ENCODE peak calls at places on chromosomes 3 and 15, in six cellular contexts. Y, T, G, O, W and B are unnamed samples.

GRCh38 chr3:100042577-100042981 is 71.7 kb downstream of the FILIP1L start:
- ATAC-seq in Y (no peak), T (no peak), G (no peak), O (peak; percentile 1), W (no peak), B (no peak)

GRCh38 chr3:139448104-139448503 is 28.2 kb downstream of the RBP2 start:
- ATAC-seq in Y (no peak), T (no peak), G (no peak), O (no peak), W (no peak), B (no peak)

GRCh38 chr3:197195326-197195725 is 103.1 kb downstream of the DLG1 start:
- ATAC-seq in Y (no peak), T (no peak), G (no peak), O (no peak), W (no peak), B (no peak)

GRCh38 chr3:172074027-172074426 is 34.6 kb downstream of the FNDC3B start:
- ATAC-seq in Y (no peak), T (no peak), G (peak; percentile 10), O (no peak), W (no peak), B (no peak)

GRCh38 chr3:69091389-69092029 is 6.8 kb downstream of the ARL6IP5 start:
- ATAC-seq in Y (no peak), T (no peak), G (no peak), O (no peak), W (no peak), B (no peak)

GRCh38 chr3:12193485-12194165 is 34.9 kb upstream of the TIMP4 start:
- ATAC-seq in Y (no peak), T (peak; percentile 81), G (no peak), O (peak; percentile 94), W (peak; percentile 50), B (peak; percentile 56)

GRCh38 chr3:73437828-73438227 is 186.9 kb downstream of the PDZRN3 start:
- ATAC-seq in Y (no peak), T (no peak), G (no peak), O (no peak), W (no peak), B (peak; percentile 32)

GRCh38 chr3:197809356-197810020 is 18.4 kb downstream of the LRCH3 start:
- ATAC-seq in Y (no peak), T (no peak), G (no peak), O (peak; percentile 70), W (peak; percentile 47), B (peak; percentile 63)

GRCh38 chr15:43285609-43286037 is 18.9 kb upstream of the TGM5 start:
- ATAC-seq in Y (peak; percentile 87), T (peak; percentile 89), G (peak; percentile 81), O (peak; percentile 89), W (peak; percentile 87), B (peak; percentile 63)

GRCh38 chr15:83379574-83379973 is 67.6 kb upstream of the SH3GL3 start:
- ATAC-seq in Y (peak; percentile 64), T (peak; percentile 84), G (no peak), O (peak; percentile 44), W (no peak), B (no peak)

GRCh38 chr3:81726735-81727134 is 34.7 kb downstream of the GBE1 start:
- ATAC-seq in Y (no peak), T (no peak), G (no peak), O (peak; percentile 63), W (no peak), B (no peak)

GRCh38 chr3:176867681-176868663 is 329.3 kb downstream of the TBL1XR1 start:
- ATAC-seq in Y (no peak), T (no peak), G (no peak), O (peak; percentile 58), W (no peak), B (no peak)

GRCh38 chr3:194084284-194084683 is 51.7 kb upstream of the HES1 start:
- ATAC-seq in Y (no peak), T (no peak), G (no peak), O (no peak), W (peak; percentile 11), B (no peak)

DNA sequence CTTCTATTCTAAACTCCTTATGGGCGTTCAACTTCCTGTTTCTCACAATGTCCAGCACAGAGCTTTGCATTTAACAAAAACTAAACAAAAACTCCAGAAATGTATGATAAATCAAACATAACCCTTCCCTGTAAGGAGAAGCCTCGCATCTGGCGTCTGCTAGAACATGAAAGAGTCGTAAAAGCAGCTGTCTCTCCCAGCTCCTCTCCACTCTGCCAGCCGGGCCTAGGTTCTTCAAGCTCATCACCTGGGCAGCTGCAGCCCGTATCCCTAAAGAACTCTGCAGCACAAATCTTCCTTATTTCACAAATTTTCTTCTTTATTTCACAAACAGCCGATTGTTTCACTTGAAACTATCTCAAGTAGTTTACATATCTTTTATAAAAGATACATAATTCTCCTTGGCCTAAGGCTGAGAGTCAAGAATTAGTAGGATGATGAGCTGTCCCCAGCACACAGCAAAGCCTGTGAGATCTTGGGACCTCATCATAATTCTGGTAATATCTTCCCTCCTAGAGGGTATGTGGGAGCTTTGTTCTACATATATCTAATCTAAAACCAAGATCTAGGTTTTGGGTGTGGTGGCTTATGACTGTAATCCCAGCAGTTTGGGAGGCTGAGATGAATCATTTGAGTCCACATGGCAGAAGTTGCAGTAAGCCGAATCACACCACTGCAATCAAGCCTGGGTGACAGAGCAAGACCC is 35.3 kb downstream of the ANXA2 start:
- ATAC-seq in Y (no peak), T (peak; percentile 51), G (no peak), O (peak; percentile 80), W (peak; percentile 47), B (peak; percentile 79)
- TF ChIP-seq POLR2AphosphoS5 in Y (no peak), T (no peak), G (no peak), O (no peak), W (no peak), B (peak; percentile 27)

GRCh38 chr3:185959609-185960517 is 22.0 kb upstream of the TRA2B start:
- ATAC-seq in Y (no peak), T (peak; percentile 57), G (peak; percentile 74), O (peak; percentile 83), W (peak; percentile 85), B (peak; percentile 67)

GRCh38 chr3:185965496-185965895 is 27.7 kb upstream of the TRA2B start:
- ATAC-seq in Y (no peak), T (no peak), G (no peak), O (no peak), W (no peak), B (no peak)

GRCh38 chr3:185961675-185962232 is 23.9 kb upstream of the TRA2B start:
- ATAC-seq in Y (no peak), T (no peak), G (no peak), O (no peak), W (no peak), B (no peak)

GRCh38 chr3:185958626-185959025 is 20.8 kb upstream of the TRA2B start:
- ATAC-seq in Y (no peak), T (no peak), G (no peak), O (peak; percentile 33), W (no peak), B (no peak)

GRCh38 chr3:185960518-185961288 is 22.9 kb upstream of the TRA2B start:
- ATAC-seq in Y (no peak), T (peak; percentile 27), G (peak; percentile 85), O (peak; percentile 7), W (peak; percentile 34), B (no peak)
- TF ChIP-seq POLR2AphosphoS5 in Y (no peak), T (no peak), G (no peak), O (no peak), W (no peak), B (no peak)

DNA sequence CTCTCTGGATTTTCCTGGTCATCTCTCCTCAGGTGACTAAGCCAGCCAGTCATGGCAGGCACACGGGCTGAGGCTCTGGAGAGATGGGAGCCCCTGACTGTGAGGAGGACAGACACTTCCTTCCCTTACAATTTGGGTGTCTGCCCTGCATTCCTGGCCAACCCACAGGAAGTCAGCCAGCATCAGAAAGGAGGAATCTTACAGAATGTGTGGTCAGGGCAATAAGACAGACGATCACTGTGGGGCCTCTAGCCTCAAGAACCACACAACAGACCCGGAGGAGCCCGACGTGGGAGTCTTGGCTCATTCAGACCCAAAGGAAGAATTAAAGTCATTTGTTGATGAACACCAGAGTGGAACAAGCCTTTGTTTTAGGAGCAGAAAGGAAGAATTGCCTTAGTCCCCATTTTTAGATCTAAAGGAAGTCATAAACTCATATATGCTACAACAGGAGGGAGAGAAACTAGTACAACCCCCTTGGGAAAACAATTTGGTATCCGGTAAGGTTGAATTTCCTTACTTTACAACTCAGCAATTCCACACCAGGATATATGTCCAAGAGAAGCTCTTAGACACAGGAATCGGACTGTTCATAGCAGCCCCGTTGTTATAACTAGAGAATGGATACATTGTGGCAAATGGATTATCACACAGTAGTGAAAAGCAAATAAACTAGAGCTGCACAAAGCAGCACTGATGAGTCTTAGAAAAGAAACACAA is 62.2 kb downstream of the ABTB1 start:
- ATAC-seq in Y (no peak), T (peak; percentile 64), G (no peak), O (peak; percentile 67), W (no peak), B (no peak)
- TF ChIP-seq POLR2AphosphoS5 in Y (no peak), T (no peak), G (no peak), O (no peak), W (no peak), B (no peak)

DNA sequence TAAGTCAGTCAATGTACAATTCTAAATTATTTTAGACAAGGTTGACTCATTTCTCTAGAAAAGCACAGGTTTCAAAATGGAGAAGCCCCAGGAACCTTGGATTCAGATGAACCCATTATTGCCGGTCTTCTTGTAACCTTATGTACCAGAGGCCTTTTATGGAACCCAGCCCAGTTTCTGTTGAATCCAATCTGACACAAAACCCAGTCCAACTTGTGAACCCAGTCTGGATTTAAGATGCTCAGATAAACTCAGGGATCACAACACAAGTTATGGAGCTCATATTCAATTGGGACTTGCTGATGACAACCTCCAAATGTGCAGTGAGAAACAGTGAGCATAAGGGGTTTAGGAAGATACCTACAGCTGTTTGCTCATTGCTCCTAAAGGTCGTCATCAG is 16.4 kb upstream of the B4GALT4 start:
- ATAC-seq in Y (no peak), T (no peak), G (no peak), O (no peak), W (no peak), B (no peak)
- TF ChIP-seq POLR2AphosphoS5 in Y (no peak), T (no peak), G (no peak), O (no peak), W (no peak), B (no peak)

DNA sequence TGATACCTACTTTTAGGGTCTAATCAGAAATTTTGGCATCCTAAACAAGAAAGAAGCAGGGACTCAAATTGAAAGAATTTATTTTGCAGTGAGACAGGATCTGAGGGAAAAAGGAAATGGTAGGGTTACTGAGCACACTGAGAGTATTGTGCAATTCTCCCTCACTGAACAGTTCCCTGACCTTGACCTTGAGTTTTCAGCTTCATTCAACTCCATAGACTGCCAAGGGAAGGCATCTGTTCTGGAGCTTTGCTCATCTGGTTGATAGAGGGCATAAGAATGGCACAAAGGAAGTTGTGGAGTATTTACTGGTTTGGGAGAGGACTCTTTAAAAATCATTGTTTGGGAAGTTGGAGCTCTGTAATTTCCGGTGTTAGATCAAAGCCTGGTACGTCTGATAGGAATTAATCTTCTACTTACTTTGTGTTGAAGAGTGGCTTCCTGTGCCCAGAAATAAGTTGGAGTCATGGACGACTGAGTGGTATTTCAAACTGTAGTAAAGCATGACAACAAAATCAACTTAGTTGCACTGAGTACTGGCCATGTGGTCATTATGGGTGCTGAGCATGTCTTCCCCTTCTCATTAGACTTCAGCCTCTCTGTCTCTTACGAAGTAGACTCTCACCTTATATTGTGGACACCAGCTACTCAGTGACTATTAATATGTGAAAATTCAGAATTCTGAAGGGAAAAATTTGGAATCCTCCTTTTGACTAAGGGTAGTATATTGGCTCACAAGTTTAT is 40.8 kb downstream of the CLDN1 start:
- ATAC-seq in Y (no peak), T (no peak), G (peak; percentile 86), O (peak; percentile 38), W (no peak), B (no peak)
- TF ChIP-seq POLR2AphosphoS5 in Y (no peak), T (no peak), G (no peak), O (no peak), W (no peak), B (no peak)